ENCODE peak calls at places on chromosomes 16 and 17, in seven cellular contexts. One of them, this sample, is unnamed.

GRCh38 chr17:42706732-42707131 is 24.4 kb downstream of the CNTNAP1 start:
- DNase-seq in brain microvascular endothelial cell: no peak
- DNase-seq in IMR-90: no peak
- DNase-seq in foreskin fibroblast: no peak
- DNase-seq in retinal pigment epithelial cell: no peak
- DNase-seq in prostate gland: no peak
- DNase-seq in hepatocyte: no peak
- DNase-seq in this sample: no peak

GRCh38 chr16:31357324-31358156 is 2.6 kb downstream of the ITGAX start:
- DNase-seq in brain microvascular endothelial cell: no peak
- DNase-seq in IMR-90: no peak
- DNase-seq in foreskin fibroblast: no peak
- DNase-seq in retinal pigment epithelial cell: no peak
- DNase-seq in prostate gland: no peak
- DNase-seq in hepatocyte: no peak
- DNase-seq in this sample: no peak

GRCh38 chr16:48232459-48233040 is 11.6 kb upstream of the LONP2 start:
- DNase-seq in brain microvascular endothelial cell: no peak
- DNase-seq in IMR-90: peak; percentile 38
- DNase-seq in foreskin fibroblast: no peak
- DNase-seq in retinal pigment epithelial cell: no peak
- DNase-seq in prostate gland: no peak
- DNase-seq in hepatocyte: no peak
- DNase-seq in this sample: no peak

GRCh38 chr17:915416-916201 is 64.0 kb downstream of the NXN start:
- DNase-seq in brain microvascular endothelial cell: no peak
- DNase-seq in IMR-90: no peak
- DNase-seq in foreskin fibroblast: no peak
- DNase-seq in retinal pigment epithelial cell: no peak
- DNase-seq in prostate gland: no peak
- DNase-seq in hepatocyte: peak; percentile 54
- DNase-seq in this sample: peak; percentile 92

GRCh38 chr17:4340914-4341615 is 25.4 kb downstream of the UBE2G1 start:
- DNase-seq in brain microvascular endothelial cell: no peak
- DNase-seq in IMR-90: peak; percentile 55
- DNase-seq in foreskin fibroblast: no peak
- DNase-seq in retinal pigment epithelial cell: no peak
- DNase-seq in prostate gland: no peak
- DNase-seq in hepatocyte: no peak
- DNase-seq in this sample: no peak

GRCh38 chr17:78746949-78747269 is 35.2 kb downstream of the CYTH1 start:
- DNase-seq in brain microvascular endothelial cell: no peak
- DNase-seq in IMR-90: no peak
- DNase-seq in foreskin fibroblast: no peak
- DNase-seq in retinal pigment epithelial cell: no peak
- DNase-seq in prostate gland: no peak
- DNase-seq in hepatocyte: no peak
- DNase-seq in this sample: no peak

GRCh38 chr17:70239391-70239826 is 70.1 kb downstream of the KCNJ2 start:
- DNase-seq in brain microvascular endothelial cell: no peak
- DNase-seq in IMR-90: no peak
- DNase-seq in foreskin fibroblast: no peak
- DNase-seq in retinal pigment epithelial cell: no peak
- DNase-seq in prostate gland: no peak
- DNase-seq in hepatocyte: no peak
- DNase-seq in this sample: no peak

GRCh38 chr16:29290631-29291247 is 115.8 kb downstream of the NPIPB11 start:
- DNase-seq in brain microvascular endothelial cell: peak; percentile 90
- DNase-seq in IMR-90: peak; percentile 92
- DNase-seq in foreskin fibroblast: peak; percentile 78
- DNase-seq in retinal pigment epithelial cell: peak; percentile 84
- DNase-seq in prostate gland: peak; percentile 93
- DNase-seq in hepatocyte: peak; percentile 95
- DNase-seq in this sample: peak; percentile 89

GRCh38 chr17:13244511-13244910 is 226.7 kb upstream of the ELAC2 start:
- DNase-seq in brain microvascular endothelial cell: no peak
- DNase-seq in IMR-90: no peak
- DNase-seq in foreskin fibroblast: peak; percentile 16
- DNase-seq in retinal pigment epithelial cell: no peak
- DNase-seq in prostate gland: no peak
- DNase-seq in hepatocyte: no peak
- DNase-seq in this sample: no peak

GRCh38 chr17:19359151-19359550 is 3.4 kb downstream of the B9D1 start:
- DNase-seq in brain microvascular endothelial cell: no peak
- DNase-seq in IMR-90: no peak
- DNase-seq in foreskin fibroblast: no peak
- DNase-seq in retinal pigment epithelial cell: no peak
- DNase-seq in prostate gland: no peak
- DNase-seq in hepatocyte: no peak
- DNase-seq in this sample: no peak

GRCh38 chr17:78885956-78886355 is 17.0 kb downstream of the CEP295NL start:
- DNase-seq in brain microvascular endothelial cell: no peak
- DNase-seq in IMR-90: no peak
- DNase-seq in foreskin fibroblast: no peak
- DNase-seq in retinal pigment epithelial cell: no peak
- DNase-seq in prostate gland: no peak
- DNase-seq in hepatocyte: no peak
- DNase-seq in this sample: no peak

DNA sequence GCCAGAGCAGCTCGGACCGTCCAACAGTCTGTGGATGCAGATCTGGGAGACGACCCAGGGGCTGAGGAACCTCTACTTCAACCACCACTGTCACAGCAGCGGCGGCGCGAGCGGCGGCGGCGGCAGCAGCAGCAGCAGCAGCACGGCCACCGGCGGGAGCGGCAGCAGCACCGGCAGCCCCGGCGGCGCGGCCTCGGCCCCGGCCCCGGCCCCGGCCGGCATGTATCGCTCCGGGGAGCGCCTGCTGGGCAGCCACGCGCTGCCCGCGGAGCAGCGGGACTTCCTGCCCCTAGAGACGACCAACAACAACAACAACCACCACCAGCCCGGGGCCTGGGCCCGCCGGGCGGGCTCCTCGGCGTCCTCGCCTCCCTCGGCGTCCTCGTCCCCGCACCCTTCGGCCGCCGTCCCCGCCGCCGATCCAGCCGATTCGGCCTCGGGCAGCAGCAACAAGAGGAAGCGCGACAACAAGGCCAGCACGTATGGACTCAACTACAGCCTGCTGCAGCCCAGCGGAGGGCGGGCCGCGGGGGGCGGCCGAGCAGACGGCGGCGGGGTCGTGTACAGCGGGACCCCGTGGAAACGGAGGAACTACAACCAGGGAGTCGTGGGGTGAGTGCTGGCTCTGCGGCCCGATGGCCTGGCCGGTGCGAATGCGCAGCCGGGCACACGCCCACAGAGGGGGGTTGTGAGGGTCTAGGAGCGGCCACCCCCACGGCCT is 702 bp downstream of the TENT4B start:
- DNase-seq in brain microvascular endothelial cell: no peak
- DNase-seq in IMR-90: no peak
- DNase-seq in foreskin fibroblast: no peak
- DNase-seq in retinal pigment epithelial cell: no peak
- DNase-seq in prostate gland: peak; percentile 14
- DNase-seq in hepatocyte: no peak
- DNase-seq in this sample: peak; percentile 25
- TF ChIP-seq CTCF in brain microvascular endothelial cell: no peak
- TF ChIP-seq CTCF in IMR-90: no peak
- TF ChIP-seq CTCF in foreskin fibroblast: no peak
- TF ChIP-seq CTCF in retinal pigment epithelial cell: no peak
- TF ChIP-seq CTCF in prostate gland: no peak
- TF ChIP-seq CTCF in hepatocyte: no peak
- TF ChIP-seq CTCF in this sample: no peak

GRCh38 chr17:7476474-7476873 is 3.0 kb downstream of the ZBTB4 start:
- DNase-seq in brain microvascular endothelial cell: no peak
- DNase-seq in IMR-90: peak; percentile 76
- DNase-seq in foreskin fibroblast: no peak
- DNase-seq in retinal pigment epithelial cell: no peak
- DNase-seq in prostate gland: no peak
- DNase-seq in hepatocyte: peak; percentile 47
- DNase-seq in this sample: peak; percentile 46
- H3K4me3 ChIP-seq in brain microvascular endothelial cell: no peak overlapping the region
- H3K4me3 ChIP-seq in IMR-90: no peak overlapping the region
- H3K4me3 ChIP-seq in foreskin fibroblast: peak overlapping the region; percentile 79
- H3K4me3 ChIP-seq in retinal pigment epithelial cell: no peak overlapping the region
- H3K4me3 ChIP-seq in prostate gland: no peak overlapping the region
- H3K4me3 ChIP-seq in hepatocyte: no peak overlapping the region
- H3K4me3 ChIP-seq in this sample: no peak overlapping the region

GRCh38 chr16:57977418-57978069 is 6.6 kb upstream of the CNGB1 start:
- DNase-seq in brain microvascular endothelial cell: no peak
- DNase-seq in IMR-90: no peak
- DNase-seq in foreskin fibroblast: no peak
- DNase-seq in retinal pigment epithelial cell: no peak
- DNase-seq in prostate gland: no peak
- DNase-seq in hepatocyte: no peak
- DNase-seq in this sample: no peak
- TF ChIP-seq CTCF in brain microvascular endothelial cell: no peak
- TF ChIP-seq CTCF in IMR-90: no peak
- TF ChIP-seq CTCF in foreskin fibroblast: no peak
- TF ChIP-seq CTCF in retinal pigment epithelial cell: no peak
- TF ChIP-seq CTCF in prostate gland: no peak
- TF ChIP-seq CTCF in hepatocyte: no peak
- TF ChIP-seq CTCF in this sample: no peak

GRCh38 chr17:39925282-39926134 is 1.9 kb downstream of the ORMDL3 start:
- DNase-seq in brain microvascular endothelial cell: no peak
- DNase-seq in IMR-90: no peak
- DNase-seq in foreskin fibroblast: no peak
- DNase-seq in retinal pigment epithelial cell: no peak
- DNase-seq in prostate gland: no peak
- DNase-seq in hepatocyte: no peak
- DNase-seq in this sample: no peak
- H3K4me3 ChIP-seq in brain microvascular endothelial cell: no peak overlapping the region
- H3K4me3 ChIP-seq in IMR-90: no peak overlapping the region
- H3K4me3 ChIP-seq in foreskin fibroblast: peak overlapping the region; percentile 81
- H3K4me3 ChIP-seq in retinal pigment epithelial cell: no peak overlapping the region
- H3K4me3 ChIP-seq in prostate gland: no peak overlapping the region
- H3K4me3 ChIP-seq in hepatocyte: no peak overlapping the region
- H3K4me3 ChIP-seq in this sample: peak overlapping the region; percentile 83

This sample was measured in fibroblast of pulmonary artery.